ENCODE peak calls at places on chromosomes 6 and 20, in four cellular contexts. X is right atrium auricular region, M is vagina, C is esophagus muscularis mucosa. Y is an unnamed sample. For H3K4me1 and H3K9me3, the result is how much of the 10 kb centered on the place peaks cover.

GRCh38 chr20:23889775-23890187 is 10.2 kb upstream of the CST5 start:
- DNase-seq in C (peak), X (no peak), M (no peak), Y (no peak)

GRCh38 chr6:42049116-42049809 is 1.1 kb upstream of the TAF8 start:
- DNase-seq in C (no peak), M (no peak), X (no peak), Y (no peak)

GRCh38 chr6:91273729-91274128 is 686.9 kb upstream of the MAP3K7 start:
- DNase-seq in C (no peak), X (no peak), M (no peak), Y (no peak)

GRCh38 chr6:131524695-131525336 is 48.2 kb upstream of the ARG1 start:
- DNase-seq in M (no peak), X (no peak), C (no peak), Y (no peak)

GRCh38 chr6:161415302-161415855 is 141.5 kb upstream of the AGPAT4 start:
- DNase-seq in X (no peak), M (no peak), C (no peak), Y (no peak)

GRCh38 chr6:14383393-14384174 is 266.0 kb downstream of the CD83 start:
- DNase-seq in C (no peak), M (no peak), X (no peak), Y (no peak)

GRCh38 chr6:169263836-169264608 is 10.4 kb upstream of the THBS2 start:
- DNase-seq in C (no peak), M (no peak), X (no peak), Y (no peak)

GRCh38 chr6:83127976-83128375 is 60.5 kb downstream of the DOP1A start:
- DNase-seq in X (no peak), M (no peak), C (no peak), Y (no peak)

GRCh38 chr6:35498407-35499045 is 1.6 kb upstream of the TEAD3 start:
- DNase-seq in X (no peak), C (no peak), M (no peak), Y (no peak)

GRCh38 chr6:43977404-43978111 is 149.7 kb downstream of the MRPL14 start:
- DNase-seq in C (no peak), X (no peak), M (peak), Y (no peak)

GRCh38 chr20:63475209-63475608 is 2.8 kb upstream of the KCNQ2 start:
- DNase-seq in X (no peak), C (no peak), M (no peak), Y (no peak)

GRCh38 chr6:19492631-19493030 is 344.5 kb upstream of the ID4 start:
- DNase-seq in M (no peak), C (no peak), X (no peak), Y (no peak)

GRCh38 chr6:38695933-38696332 is 7.0 kb downstream of the GLO1 start:
- DNase-seq in C (no peak), X (no peak), M (no peak), Y (no peak)

GRCh38 chr6:112525749-112526148 is 178.6 kb downstream of the RFPL4B start:
- DNase-seq in X (no peak), C (no peak), M (no peak), Y (no peak)

GRCh38 chr6:110799181-110799580 is 16.1 kb downstream of the CDK19 start:
- DNase-seq in X (no peak), C (no peak), M (no peak), Y (no peak)

GRCh38 chr20:11305406-11305805 is 612.3 kb upstream of the BTBD3 start:
- DNase-seq in X (no peak), M (no peak), C (no peak), Y (no peak)

GRCh38 chr6:30922447-30922852 is 8.4 kb downstream of the VARS2 start:
- DNase-seq in M (no peak), C (no peak), X (no peak), Y (peak)

DNA sequence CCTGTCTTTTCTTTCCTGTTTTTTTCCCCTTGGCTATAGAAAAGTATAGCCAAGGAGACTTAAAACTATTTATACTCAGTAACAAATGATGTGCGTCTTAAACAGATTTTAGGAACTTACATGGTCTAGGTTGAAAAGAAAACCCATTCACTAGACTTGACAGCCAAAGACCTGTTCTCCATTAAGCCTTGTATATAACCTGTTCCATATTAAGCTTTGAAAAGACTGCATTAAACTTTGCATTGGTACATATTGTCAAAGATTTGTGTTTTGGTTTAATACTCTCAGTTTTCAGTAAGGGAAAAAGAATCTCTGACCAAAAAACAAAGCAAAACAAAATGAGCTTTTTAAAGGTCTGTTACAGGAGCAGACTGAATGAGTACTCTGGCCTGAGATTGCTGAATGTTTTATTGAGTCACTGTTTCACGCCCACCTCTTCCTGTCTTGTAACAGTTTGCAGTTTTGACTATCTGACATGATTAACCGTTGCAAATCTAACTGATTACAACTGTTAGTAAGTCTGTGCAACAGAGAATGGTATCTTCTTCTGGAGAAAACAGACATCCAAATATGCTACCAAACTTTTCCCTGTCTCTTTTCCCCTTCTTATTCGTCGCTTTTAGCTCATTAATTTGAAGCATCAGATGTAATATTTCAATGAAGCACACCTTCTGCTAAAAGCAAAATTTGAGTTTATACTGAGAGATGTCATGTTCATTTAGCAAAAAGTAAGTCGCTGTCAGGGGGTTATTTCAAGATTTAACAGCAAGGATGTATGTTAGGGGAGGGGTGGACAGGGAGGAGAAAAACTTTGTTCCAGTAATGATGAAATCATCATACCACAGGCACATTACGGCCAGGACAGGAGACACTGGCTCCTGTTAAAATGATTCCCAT is 59.1 kb upstream of the SUPT3H start:
- DNase-seq in C (no peak), M (no peak), X (no peak), Y (no peak)
- H3K4me1 ChIP-seq in C (under half), M (under half), X (under half), Y (under half)

DNA sequence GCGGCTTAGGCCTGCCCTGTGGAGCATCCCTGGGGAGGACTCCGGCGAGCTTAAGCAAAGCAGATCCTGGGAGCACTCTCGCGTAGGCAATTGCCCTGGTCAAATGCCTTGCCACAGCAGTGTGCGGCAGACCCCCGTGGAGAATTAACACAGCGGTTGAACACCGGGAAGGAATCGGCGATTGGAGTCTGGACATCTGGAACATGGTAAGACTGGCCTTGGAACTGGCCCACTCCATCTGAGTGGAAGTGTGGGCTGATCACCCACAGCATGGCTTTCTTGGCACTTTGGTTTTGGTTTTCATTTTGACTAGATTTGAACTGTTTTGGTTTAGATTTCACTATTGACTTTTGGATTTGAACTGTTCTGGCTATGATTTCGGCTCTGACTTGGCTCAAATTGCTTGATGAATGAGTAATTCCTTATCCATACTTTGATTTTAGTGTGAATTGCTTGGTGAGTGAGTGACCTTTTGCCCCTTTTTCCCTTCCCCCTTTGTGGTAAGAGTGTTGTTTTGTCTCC is 300.7 kb downstream of the RNGTT start:
- DNase-seq in X (no peak), C (no peak), M (no peak), Y (no peak)
- H3K9me3 ChIP-seq in X (under half), C (under half), M (under half), Y (under half)

GRCh38 chr6:17501982-17502704 is 98.0 kb upstream of the FAM8A1 start:
- DNase-seq in X (no peak), C (peak), M (no peak), Y (no peak)
- H3K27ac ChIP-seq in X (no peak), C (no peak), M (no peak), Y (no peak)

GRCh38 chr20:53534037-53534436 is 59.6 kb downstream of the ZNF217 start:
- DNase-seq in X (no peak), M (no peak), C (no peak), Y (no peak)
- H3K4me1 ChIP-seq in X (under half), M (under half), C (under half), Y (under half)

DNA sequence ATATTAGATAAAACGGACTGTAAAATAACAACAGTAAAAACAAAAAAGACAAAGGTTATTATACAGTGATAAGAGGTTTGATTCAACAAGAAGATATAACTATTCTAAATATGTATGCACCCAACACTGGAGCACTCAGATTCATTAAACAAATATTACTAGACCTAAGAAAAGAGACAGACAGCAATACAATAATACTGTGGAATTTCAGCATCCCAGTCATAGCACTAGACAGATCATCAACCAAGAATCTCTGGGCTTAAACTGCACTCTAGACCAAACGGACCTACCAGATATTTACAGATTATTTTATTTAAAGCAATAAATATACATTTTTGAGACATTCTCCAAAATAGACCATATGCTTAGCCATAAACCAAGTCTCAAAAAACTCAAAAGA is 263.8 kb downstream of the C6orf118 start:
- DNase-seq in M (no peak), C (no peak), X (no peak), Y (no peak)
- H3K9me3 ChIP-seq in M (under half), C (under half), X (under half), Y (under half)

GRCh38 chr6:63537959-63538300 is 34.4 kb upstream of the LOC128125822 start:
- DNase-seq in X (no peak), C (no peak), M (no peak), Y (no peak)
- H3K27ac ChIP-seq in X (no peak), C (no peak), M (no peak), Y (no peak)

GRCh38 chr6:106536863-106537262 is 92.4 kb downstream of the RTN4IP1 start:
- DNase-seq in C (no peak), X (no peak), M (no peak), Y (no peak)

GRCh38 chr6:106536357-106536756 is 92.9 kb downstream of the RTN4IP1 start:
- DNase-seq in C (no peak), M (no peak), X (no peak), Y (no peak)

GRCh38 chr6:106537662-106538061 is 91.6 kb downstream of the RTN4IP1 start:
- DNase-seq in C (no peak), X (no peak), M (no peak), Y (no peak)

GRCh38 chr6:106539931-106540330 is 89.4 kb downstream of the RTN4IP1 start:
- DNase-seq in X (no peak), M (no peak), C (no peak), Y (no peak)

DNA sequence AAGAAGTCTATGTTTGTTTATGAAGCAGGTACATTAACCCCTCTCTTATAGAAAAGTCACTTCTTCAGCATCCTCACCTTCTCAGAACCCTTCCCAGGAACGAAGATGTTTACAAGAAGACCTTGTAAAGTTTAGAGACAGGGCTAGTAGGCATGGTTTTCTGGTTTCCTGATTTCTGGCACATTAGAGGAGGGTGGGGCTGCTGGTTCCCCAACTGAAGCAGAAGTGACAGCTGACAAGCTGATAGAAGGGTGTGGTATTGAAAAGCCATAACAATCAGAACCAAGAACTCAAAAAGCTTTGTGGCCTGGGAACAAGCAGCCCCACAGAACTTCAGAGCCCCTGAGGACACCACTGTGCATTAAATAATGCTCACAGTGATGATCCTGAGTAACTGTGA is 91.2 kb downstream of the RTN4IP1 start:
- DNase-seq in C (no peak), X (no peak), M (no peak), Y (no peak)
- H3K4me1 ChIP-seq in C (under half), X (under half), M (under half), Y (under half)

GRCh38 chr6:17298257-17298656 is 17.1 kb downstream of the RBM24 start:
- DNase-seq in X (no peak), M (no peak), C (no peak), Y (no peak)
- H3K9me3 ChIP-seq in X (under half), M (under half), C (under half), Y (under half)

DNA sequence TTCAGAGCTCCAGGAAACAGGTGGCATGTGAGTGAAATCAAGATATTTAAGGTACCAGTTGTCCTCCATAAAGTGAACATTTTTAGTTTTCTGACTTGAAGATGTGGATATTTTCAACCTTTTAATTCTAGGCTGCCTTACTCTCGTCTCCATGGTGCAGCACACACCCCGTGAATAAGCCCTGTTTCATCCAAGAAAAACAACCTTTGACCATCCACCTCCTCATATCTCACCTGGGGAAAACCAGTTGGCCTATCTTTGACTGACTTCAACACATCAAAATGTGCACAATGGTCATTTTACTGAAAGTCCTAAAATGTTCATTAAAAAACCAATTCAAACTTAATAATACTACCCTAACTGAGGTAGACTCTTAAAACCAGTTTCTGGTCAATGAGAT is 73.8 kb upstream of the CD2AP start:
- DNase-seq in M (no peak), C (no peak), X (no peak), Y (no peak)
- H3K27ac ChIP-seq in M (no peak), C (no peak), X (no peak), Y (no peak)

Y was measured in lower lobe of right lung.